ENCODE peak calls at places on chromosome 15, in six cellular contexts. X is cardiac fibroblast, E is heart right ventricle, A is A549, Y is glutamatergic neuron, O is astrocyte of the spinal cord. T is an unnamed sample.

GRCh38 chr15:66505430-66505811 is 295 bp downstream of the ZWILCH start:
- DNase-seq in X (no peak), E (no peak), A (no peak), Y (no peak), O (no peak), T (no peak)

GRCh38 chr15:43104426-43104825 is 1.4 kb downstream of the UBR1 start:
- DNase-seq in X (no peak), E (no peak), A (no peak), Y (no peak), O (no peak), T (no peak)

GRCh38 chr15:25664761-25665160 is 198.4 kb downstream of the ATP10A start:
- DNase-seq in X (no peak), E (no peak), A (no peak), Y (no peak), O (no peak), T (no peak)

GRCh38 chr15:39127151-39127815 is 453.6 kb upstream of the THBS1 start:
- DNase-seq in X (peak), E (no peak), A (peak), Y (no peak), O (no peak), T (no peak)

GRCh38 chr15:48682949-48683651 is 37.6 kb upstream of the FBN1 start:
- DNase-seq in X (peak), E (peak), A (peak), Y (no peak), O (peak), T (no peak)

GRCh38 chr15:28094732-28095521 is 4.2 kb downstream of the OCA2 start:
- DNase-seq in X (no peak), E (peak), A (no peak), Y (peak), O (no peak), T (no peak)

GRCh38 chr15:61750271-61751084 is 309.8 kb downstream of the VPS13C start:
- DNase-seq in X (no peak), E (no peak), A (no peak), Y (no peak), O (no peak), T (no peak)

GRCh38 chr15:59154268-59154667 is 49.3 kb downstream of the CCNB2 start:
- DNase-seq in X (no peak), E (no peak), A (no peak), Y (no peak), O (no peak), T (no peak)

GRCh38 chr15:46961795-46962194 is 755.5 kb upstream of the SEMA6D start:
- DNase-seq in X (no peak), E (no peak), A (no peak), Y (no peak), O (no peak), T (no peak)

GRCh38 chr15:38455096-38455495 is 1.2 kb downstream of the FAM98B start:
- DNase-seq in X (peak), E (no peak), A (no peak), Y (no peak), O (peak), T (no peak)

GRCh38 chr15:98420837-98421236 is 227.5 kb upstream of the IGF1R start:
- DNase-seq in X (no peak), E (no peak), A (no peak), Y (no peak), O (no peak), T (no peak)

GRCh38 chr15:88454867-88455810 is 12.0 kb downstream of the MRPL46 start:
- DNase-seq in X (peak), E (peak), A (peak), Y (peak), O (peak), T (peak)

GRCh38 chr15:80107774-80108173 is 45.0 kb upstream of the FAH start:
- DNase-seq in X (peak), E (no peak), A (no peak), Y (no peak), O (no peak), T (no peak)

GRCh38 chr15:78640840-78641733 is at the start of gene CHRNB4:
- DNase-seq in X (peak), E (no peak), A (no peak), Y (peak), O (no peak), T (no peak)

GRCh38 chr15:62390793-62391543 is 225.9 kb upstream of the C2CD4B start:
- DNase-seq in X (peak), E (peak), A (peak), Y (peak), O (peak), T (peak)

DNA sequence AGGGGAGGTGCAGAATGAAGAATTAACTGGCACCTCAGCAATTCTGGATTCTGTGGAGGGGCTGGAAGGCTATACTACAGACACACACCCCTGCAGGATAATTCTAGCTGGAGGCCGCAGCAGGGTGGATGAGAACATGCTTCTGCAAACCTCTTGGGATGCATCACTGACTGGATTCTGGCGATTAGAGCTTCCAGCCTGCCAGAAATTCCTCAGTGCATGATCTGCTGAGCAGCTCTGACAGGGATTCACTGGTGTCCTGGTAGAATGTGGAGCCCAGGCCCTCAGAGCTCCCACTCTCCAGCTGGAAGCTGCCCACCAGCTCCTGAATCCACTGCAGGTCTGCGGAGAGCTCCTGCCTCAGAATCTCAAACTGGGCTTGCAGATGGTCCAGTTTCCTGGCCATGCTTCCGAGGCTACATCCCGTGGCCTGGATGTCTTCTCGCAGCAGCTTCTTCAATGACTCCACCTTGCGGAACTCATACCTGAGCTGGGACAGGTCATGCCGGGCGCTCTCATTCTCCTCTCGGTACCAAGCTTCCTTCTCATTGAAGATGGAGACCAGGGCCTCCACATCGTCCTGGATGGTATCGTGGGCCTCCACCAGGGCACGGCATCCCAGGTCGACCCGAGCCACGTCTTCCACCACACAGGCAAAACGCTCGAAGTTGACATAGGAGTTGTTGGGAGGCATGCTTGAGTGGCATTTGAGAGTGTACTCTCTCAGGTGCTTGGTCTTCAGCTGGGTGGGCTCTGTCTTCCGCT is 89.0 kb upstream of the HERC1 start:
- DNase-seq in X (peak), E (no peak), A (no peak), Y (no peak), O (no peak), T (no peak)
- TF ChIP-seq CTCF in X (no peak), E (no peak), A (no peak), Y (no peak), O (no peak), T (no peak)

GRCh38 chr15:75043509-75044257 is 20.3 kb downstream of the PPCDC start:
- DNase-seq in X (peak), E (peak), A (peak), Y (no peak), O (peak), T (peak)
- TF ChIP-seq CTCF in X (peak), E (peak), A (no peak), Y (no peak), O (peak), T (peak)

DNA sequence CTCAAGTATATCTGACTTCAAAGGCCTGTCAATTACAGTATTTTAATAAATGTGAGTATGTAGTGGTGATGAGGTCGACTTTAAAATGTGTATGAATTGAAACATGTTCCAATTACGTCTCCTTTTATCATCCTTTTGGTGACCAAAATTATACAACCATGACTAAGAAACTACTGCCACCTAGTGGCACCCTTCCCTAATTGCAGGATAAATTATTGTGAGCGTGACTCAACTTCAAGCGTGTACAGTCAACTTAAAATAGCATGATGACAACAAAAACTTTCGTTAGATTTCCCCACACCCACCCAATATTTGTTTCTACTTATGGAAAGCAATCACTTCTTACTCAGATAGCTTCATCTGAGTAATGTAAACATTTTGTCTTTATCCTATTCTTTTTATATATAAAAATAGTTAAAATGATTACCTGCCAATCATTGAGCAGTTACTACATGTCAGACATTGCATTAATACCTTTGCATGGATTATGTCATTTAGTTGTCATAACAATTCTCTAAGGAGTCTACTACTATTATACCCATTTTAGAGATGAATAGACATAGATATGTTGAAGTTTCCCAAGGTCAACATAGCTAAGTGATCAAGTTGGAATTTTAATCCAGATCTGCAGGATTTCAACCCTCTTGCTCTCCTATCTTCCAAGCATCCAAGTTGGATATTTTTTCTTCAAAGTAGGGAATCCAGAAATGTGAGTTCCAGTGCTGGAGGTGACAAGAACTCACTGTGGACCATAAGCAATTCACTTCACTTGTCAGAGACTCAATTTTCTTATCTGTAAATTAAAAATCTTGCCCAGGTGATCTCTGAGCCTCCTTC is 106.0 kb downstream of the MEX3B start:
- DNase-seq in X (peak), E (no peak), A (peak), Y (no peak), O (peak), T (peak)
- TF ChIP-seq CTCF in X (peak), E (peak), A (peak), Y (peak), O (peak), T (peak)

DNA sequence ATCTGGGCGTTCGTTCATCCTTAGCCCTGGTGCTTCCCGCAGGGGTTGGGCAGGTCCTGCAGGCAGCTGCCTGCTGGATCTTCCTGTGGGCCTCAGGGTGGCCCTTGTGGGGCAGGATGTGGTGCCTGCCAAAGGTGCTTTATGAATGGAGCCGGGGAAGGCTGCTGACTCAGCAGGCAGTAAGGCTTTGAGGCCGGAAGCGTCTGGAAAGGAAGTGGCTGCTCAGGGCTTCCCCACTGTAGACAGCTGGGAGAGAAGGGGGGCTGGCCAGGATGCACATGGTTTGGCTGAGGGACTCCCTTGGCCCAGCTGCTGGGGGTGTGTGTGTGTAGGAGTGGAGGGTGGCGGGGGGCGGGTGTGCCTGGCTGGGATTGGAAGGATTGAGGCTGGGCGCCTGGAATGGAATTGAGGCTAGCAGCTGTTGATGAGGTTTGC is 12.9 kb downstream of the CD276 start:
- DNase-seq in X (peak), E (peak), A (no peak), Y (peak), O (peak), T (peak)
- TF ChIP-seq CTCF in X (no peak), E (no peak), A (no peak), Y (no peak), O (no peak), T (no peak)

GRCh38 chr15:41235929-41236328 is 4.9 kb downstream of the CHP1 start:
- DNase-seq in X (no peak), E (no peak), A (no peak), Y (no peak), O (no peak), T (no peak)

GRCh38 chr15:41233367-41233771 is 2.3 kb downstream of the CHP1 start:
- DNase-seq in X (peak), E (no peak), A (peak), Y (no peak), O (peak), T (no peak)

GRCh38 chr15:41230650-41231533 is at the start of the genes CHP1 and EXD1:
- DNase-seq in X (peak), E (peak), A (peak), Y (peak), O (peak), T (peak)

GRCh38 chr15:41230345-41230649 is 260 bp downstream of the EXD1 start:
- DNase-seq in X (no peak), E (no peak), A (no peak), Y (no peak), O (no peak), T (no peak)

GRCh38 chr15:41231536-41231935 is 468 bp downstream of the CHP1 start:
- DNase-seq in X (peak), E (no peak), A (no peak), Y (no peak), O (no peak), T (no peak)
- TF ChIP-seq CTCF in X (no peak), E (no peak), A (no peak), Y (no peak), O (no peak), T (no peak)

DNA sequence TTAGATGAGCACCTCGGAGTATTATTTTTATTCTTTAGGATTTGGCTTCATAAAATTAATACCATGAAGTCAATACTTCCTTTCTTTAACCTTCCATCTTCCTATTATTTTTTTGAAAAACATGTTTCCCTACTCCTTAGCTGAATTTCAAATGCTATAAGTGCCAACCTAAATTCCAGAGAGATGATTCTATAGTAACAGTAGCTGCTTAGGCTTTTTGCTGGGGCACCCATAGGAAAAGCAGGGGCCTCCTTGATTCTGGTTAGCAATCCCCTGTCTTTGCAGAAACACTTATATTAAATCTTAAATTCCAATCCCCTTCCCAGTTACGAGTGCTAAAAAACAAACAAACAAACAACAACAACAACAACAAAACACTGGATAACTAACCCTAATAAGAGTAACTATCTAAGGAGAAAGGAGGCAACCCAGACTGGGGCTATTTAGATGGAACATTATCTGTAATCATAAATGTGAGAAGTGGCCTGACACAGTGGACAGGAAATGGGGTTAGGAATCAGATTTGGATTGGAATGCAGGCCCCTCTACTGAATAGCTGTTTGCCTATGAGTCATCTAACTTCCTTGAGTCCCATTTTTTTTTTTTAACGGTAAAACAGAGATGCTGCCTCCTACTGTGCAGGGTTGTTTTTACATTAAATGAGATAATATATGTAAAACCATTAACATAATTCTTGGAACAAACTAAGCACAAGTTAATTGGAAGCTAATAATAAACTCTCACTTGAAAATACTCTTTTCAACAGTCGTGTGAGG is 148.1 kb downstream of the WDR72 start:
- DNase-seq in X (no peak), E (no peak), A (peak), Y (no peak), O (peak), T (no peak)
- TF ChIP-seq CTCF in X (no peak), E (no peak), A (peak), Y (no peak), O (peak), T (no peak)

DNA sequence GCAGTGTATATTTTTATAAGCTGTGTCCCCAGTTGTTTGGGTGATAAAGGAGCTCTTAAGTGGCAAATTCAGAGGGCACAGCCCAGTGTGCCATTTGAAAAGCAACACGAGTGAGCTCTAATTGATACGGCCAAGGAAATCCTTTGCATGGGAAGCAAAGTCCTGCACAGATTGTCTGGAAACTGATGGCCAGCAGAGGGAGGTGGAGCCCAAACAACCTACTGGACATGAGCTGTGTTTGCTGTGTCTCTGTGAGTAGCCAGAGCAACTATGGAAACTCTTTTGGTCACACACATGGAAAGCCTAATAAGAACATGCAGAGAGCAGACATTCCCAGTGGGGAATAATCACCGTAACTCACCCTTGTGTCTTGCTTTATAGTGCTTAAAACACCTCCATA is 24.4 kb downstream of the ONECUT1 start:
- DNase-seq in X (peak), E (no peak), A (peak), Y (peak), O (peak), T (no peak)
- TF ChIP-seq CTCF in X (peak), E (no peak), A (peak), Y (peak), O (peak), T (no peak)

DNA sequence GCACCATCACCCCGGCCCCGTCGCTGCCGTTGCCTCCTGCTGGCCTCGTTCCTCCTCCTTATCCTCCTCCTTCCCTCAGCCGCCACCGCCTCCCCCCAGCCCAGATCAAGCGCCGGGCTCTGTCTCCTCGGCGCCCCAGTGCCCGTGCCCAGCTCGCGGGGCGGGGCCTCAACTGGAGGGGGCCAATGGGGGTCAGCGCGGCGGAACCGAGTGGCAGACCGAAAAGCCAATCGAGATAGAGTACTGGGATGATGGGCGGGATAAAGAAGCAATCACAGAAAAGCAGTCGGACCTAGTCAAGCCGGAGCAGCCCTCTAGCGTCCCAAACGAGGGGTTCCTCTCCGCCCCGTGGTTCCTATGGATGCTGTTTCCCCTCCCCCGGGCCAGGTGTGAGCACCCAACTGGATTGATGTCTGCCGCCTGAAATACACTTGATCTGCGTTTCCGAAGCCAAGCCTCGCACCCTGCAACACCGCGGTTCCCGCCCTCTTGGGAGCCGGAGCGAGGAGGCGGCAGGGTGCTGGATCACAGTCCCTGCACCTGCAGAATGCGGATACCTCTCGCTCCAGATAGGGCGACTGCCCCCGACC is at the start of gene FRMD5:
- DNase-seq in X (peak), E (peak), A (peak), Y (peak), O (peak), T (peak)
- TF ChIP-seq CTCF in X (peak), E (no peak), A (no peak), Y (no peak), O (peak), T (no peak)

DNA sequence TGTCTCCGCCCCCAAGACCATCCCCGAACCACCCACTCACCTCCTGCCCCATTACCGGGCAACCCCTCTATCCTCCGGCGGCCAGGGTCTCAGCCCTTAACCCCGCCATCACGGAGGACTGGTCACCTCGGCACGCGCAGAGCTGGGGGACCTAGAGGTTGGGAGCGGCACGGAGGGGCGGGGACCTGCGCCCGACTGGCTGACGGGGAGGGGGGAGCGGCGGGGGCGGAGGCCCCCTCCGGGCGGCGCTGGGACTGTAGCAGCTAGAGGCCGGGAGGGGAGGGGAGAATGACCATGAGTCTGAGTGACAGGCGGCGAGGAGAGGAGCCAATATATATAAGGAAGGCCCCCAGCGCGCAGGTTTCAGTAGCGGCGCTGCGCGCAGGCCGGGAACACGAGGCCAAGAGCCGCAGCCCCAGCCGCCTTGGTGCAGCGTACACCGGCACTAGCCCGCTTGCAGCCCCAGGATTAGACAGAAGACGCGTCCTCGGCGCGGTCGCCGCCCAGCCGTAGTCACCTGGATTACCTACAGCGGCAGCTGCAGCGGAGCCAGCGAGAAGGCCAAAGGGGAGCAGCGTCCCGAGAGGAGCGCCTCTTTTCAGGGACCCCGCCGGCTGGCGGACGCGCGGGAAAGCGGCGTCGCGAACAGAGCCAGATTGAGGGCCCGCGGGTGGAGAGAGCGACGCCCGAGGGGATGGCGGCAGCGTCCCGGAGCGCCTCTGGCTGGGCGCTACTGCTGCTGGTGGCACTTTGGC is at the start of gene DLL4:
- DNase-seq in X (peak), E (peak), A (peak), Y (peak), O (peak), T (peak)
- TF ChIP-seq CTCF in X (no peak), E (no peak), A (no peak), Y (peak), O (no peak), T (no peak)